ENCODE peak calls at places on chromosome 7, in four cellular contexts. One of them, this sample, is unnamed.

GRCh38 chr7:83301416-83301815 is 138.7 kb upstream of the PCLO start:
- DNase-seq in stromal cell of bone marrow: peak
- DNase-seq in fibroblast of gingiva: no peak
- DNase-seq in right lobe of liver: no peak
- DNase-seq in this sample: no peak

GRCh38 chr7:27346531-27347260 is 104.1 kb downstream of the EVX1 start:
- DNase-seq in fibroblast of gingiva: no peak
- DNase-seq in right lobe of liver: peak
- DNase-seq in stromal cell of bone marrow: peak
- DNase-seq in this sample: peak

GRCh38 chr7:74453321-74454011 is at the start of gene GTF2IRD1:
- DNase-seq in right lobe of liver: peak
- DNase-seq in stromal cell of bone marrow: peak
- DNase-seq in fibroblast of gingiva: peak
- DNase-seq in this sample: no peak

GRCh38 chr7:101984141-101984879 is 166.9 kb downstream of the CUX1 start:
- DNase-seq in stromal cell of bone marrow: no peak
- DNase-seq in fibroblast of gingiva: no peak
- DNase-seq in right lobe of liver: no peak
- DNase-seq in this sample: no peak

GRCh38 chr7:27143022-27143949 is at the start of gene HOXA5:
- DNase-seq in fibroblast of gingiva: no peak
- DNase-seq in right lobe of liver: peak
- DNase-seq in stromal cell of bone marrow: peak
- DNase-seq in this sample: peak

GRCh38 chr7:18320971-18321567 is 174.5 kb upstream of the HDAC9 start:
- DNase-seq in fibroblast of gingiva: peak
- DNase-seq in stromal cell of bone marrow: peak
- DNase-seq in right lobe of liver: no peak
- DNase-seq in this sample: no peak

GRCh38 chr7:70072220-70072619 is 473.9 kb downstream of the AUTS2 start:
- DNase-seq in right lobe of liver: no peak
- DNase-seq in stromal cell of bone marrow: no peak
- DNase-seq in fibroblast of gingiva: no peak
- DNase-seq in this sample: no peak

GRCh38 chr7:132191418-132191817 is 384.9 kb downstream of the PLXNA4 start:
- DNase-seq in right lobe of liver: no peak
- DNase-seq in stromal cell of bone marrow: peak
- DNase-seq in fibroblast of gingiva: no peak
- DNase-seq in this sample: no peak

GRCh38 chr7:51009716-51010496 is 227.2 kb upstream of the GRB10 start:
- DNase-seq in stromal cell of bone marrow: peak
- DNase-seq in fibroblast of gingiva: no peak
- DNase-seq in right lobe of liver: no peak
- DNase-seq in this sample: no peak

GRCh38 chr7:42574693-42575084 is 337.2 kb downstream of the C7orf25 start:
- DNase-seq in fibroblast of gingiva: no peak
- DNase-seq in right lobe of liver: no peak
- DNase-seq in stromal cell of bone marrow: no peak
- DNase-seq in this sample: no peak

GRCh38 chr7:123682690-123683089 is 27.0 kb downstream of the LMOD2 start:
- DNase-seq in fibroblast of gingiva: peak
- DNase-seq in stromal cell of bone marrow: peak
- DNase-seq in right lobe of liver: no peak
- DNase-seq in this sample: no peak

GRCh38 chr7:85135931-85136330 is 50.9 kb downstream of the SEMA3D start:
- DNase-seq in stromal cell of bone marrow: no peak
- DNase-seq in right lobe of liver: no peak
- DNase-seq in fibroblast of gingiva: peak
- DNase-seq in this sample: peak

GRCh38 chr7:22645418-22646181 is 81.4 kb upstream of the IL6 start:
- DNase-seq in stromal cell of bone marrow: no peak
- DNase-seq in fibroblast of gingiva: no peak
- DNase-seq in right lobe of liver: no peak
- DNase-seq in this sample: no peak

GRCh38 chr7:27122075-27122910 is 8.3 kb downstream of the HOXA4 start:
- DNase-seq in right lobe of liver: peak
- DNase-seq in stromal cell of bone marrow: no peak
- DNase-seq in fibroblast of gingiva: no peak
- DNase-seq in this sample: no peak

GRCh38 chr7:18753972-18754610 is 258.5 kb downstream of the HDAC9 start:
- DNase-seq in right lobe of liver: no peak
- DNase-seq in fibroblast of gingiva: peak
- DNase-seq in stromal cell of bone marrow: peak
- DNase-seq in this sample: peak

GRCh38 chr7:85023066-85023687 is 163.7 kb downstream of the SEMA3D start:
- DNase-seq in stromal cell of bone marrow: peak
- DNase-seq in right lobe of liver: no peak
- DNase-seq in fibroblast of gingiva: peak
- DNase-seq in this sample: peak

GRCh38 chr7:141533149-141533949 is 17.9 kb upstream of the AGK start:
- DNase-seq in stromal cell of bone marrow: peak
- DNase-seq in fibroblast of gingiva: peak
- DNase-seq in right lobe of liver: peak
- DNase-seq in this sample: peak

GRCh38 chr7:27095897-27096755 is at the start of gene HOXA1:
- DNase-seq in fibroblast of gingiva: peak
- DNase-seq in stromal cell of bone marrow: peak
- DNase-seq in right lobe of liver: peak
- DNase-seq in this sample: peak

GRCh38 chr7:42677751-42678231 is 234.1 kb downstream of the C7orf25 start:
- DNase-seq in stromal cell of bone marrow: peak
- DNase-seq in fibroblast of gingiva: peak
- DNase-seq in right lobe of liver: no peak
- DNase-seq in this sample: peak

GRCh38 chr7:101519324-101520017 is 109.6 kb downstream of the MYL10 start:
- DNase-seq in stromal cell of bone marrow: peak
- DNase-seq in right lobe of liver: no peak
- DNase-seq in fibroblast of gingiva: peak
- DNase-seq in this sample: no peak

GRCh38 chr7:129169171-129169643 is 19.2 kb upstream of the SMO start:
- DNase-seq in fibroblast of gingiva: no peak
- DNase-seq in right lobe of liver: peak
- DNase-seq in stromal cell of bone marrow: no peak
- DNase-seq in this sample: no peak

GRCh38 chr7:152909280-152909679 is 149.7 kb downstream of the ACTR3B start:
- DNase-seq in right lobe of liver: no peak
- DNase-seq in fibroblast of gingiva: no peak
- DNase-seq in stromal cell of bone marrow: no peak
- DNase-seq in this sample: no peak

GRCh38 chr7:71733108-71733870 is 601.3 kb downstream of the GALNT17 start:
- DNase-seq in fibroblast of gingiva: peak
- DNase-seq in stromal cell of bone marrow: peak
- DNase-seq in right lobe of liver: peak
- DNase-seq in this sample: peak

GRCh38 chr7:158077441-158077840 is 510.2 kb downstream of the PTPRN2 start:
- DNase-seq in right lobe of liver: no peak
- DNase-seq in stromal cell of bone marrow: no peak
- DNase-seq in fibroblast of gingiva: no peak
- DNase-seq in this sample: no peak